ENCODE peak calls at places on chromosomes 11 and 22, in four cellular contexts. C is GM12878, A is K562, Y is HL-60. R is an unnamed sample.

GRCh38 chr11:44279483-44279882 is 30.5 kb downstream of the ALX4 start:
- DNase-seq in C (no peak), A (no peak), Y (no peak), R (no peak)

GRCh38 chr22:20904008-20904979 is 12.9 kb upstream of the CRKL start:
- DNase-seq in C (no peak), Y (peak), A (peak), R (no peak)

GRCh38 chr22:19700790-19701419 is 13.4 kb upstream of the SEPTIN5 start:
- DNase-seq in A (no peak), C (no peak), Y (no peak), R (no peak)

GRCh38 chr11:63765688-63766241 is 2.8 kb downstream of the ZFTA start:
- DNase-seq in Y (no peak), C (no peak), A (no peak), R (no peak)

GRCh38 chr11:67345949-67346819 is 7.2 kb downstream of the POLD4 start:
- DNase-seq in C (peak), A (no peak), Y (peak), R (no peak)

GRCh38 chr22:47190957-47191323 is 428.5 kb downstream of the TBC1D22A start:
- DNase-seq in A (no peak), Y (no peak), C (no peak), R (no peak)

GRCh38 chr11:121578216-121579063 is 125.7 kb upstream of the SORL1-AS1 start:
- DNase-seq in A (no peak), Y (peak), C (no peak), R (no peak)

GRCh38 chr11:47906066-47906465 is 57.9 kb upstream of the NUP160 start:
- DNase-seq in A (no peak), C (no peak), Y (no peak), R (no peak)

GRCh38 chr11:12164061-12165014 is 53.9 kb downstream of the MICAL2 start:
- DNase-seq in Y (no peak), C (no peak), A (no peak), R (no peak)

GRCh38 chr11:70623906-70624597 is 225.7 kb downstream of the CTTN start:
- DNase-seq in C (no peak), A (no peak), Y (no peak), R (no peak)

GRCh38 chr22:38792833-38793232 is 1.1 kb downstream of the DNAL4 start:
- DNase-seq in C (no peak), Y (no peak), A (peak), R (no peak)

GRCh38 chr11:11510939-11511338 is 110.9 kb downstream of the GALNT18 start:
- DNase-seq in C (no peak), A (no peak), Y (no peak), R (no peak)

GRCh38 chr11:69918231-69918937 is 99.2 kb upstream of the FGF3 start:
- DNase-seq in C (no peak), Y (no peak), A (no peak), R (no peak)

GRCh38 chr11:105109855-105110750 is 29.5 kb downstream of the CARD18 start:
- DNase-seq in A (no peak), Y (no peak), C (no peak), R (no peak)

GRCh38 chr11:77073328-77074001 is 6.7 kb downstream of the CAPN5 start:
- DNase-seq in Y (no peak), A (no peak), C (no peak), R (no peak)

GRCh38 chr11:74434528-74434927 is 32.8 kb downstream of the KCNE3 start:
- DNase-seq in A (no peak), Y (peak), C (no peak), R (no peak)

GRCh38 chr11:1868636-1869291 is 15.9 kb downstream of the LSP1 start:
- DNase-seq in Y (no peak), C (no peak), A (no peak), R (no peak)

GRCh38 chr22:47586946-47587345 is 824.5 kb downstream of the TBC1D22A start:
- DNase-seq in Y (no peak), A (no peak), C (no peak), R (no peak)

GRCh38 chr22:20178075-20178921 is 27.4 kb upstream of the CCDC188 start:
- DNase-seq in Y (no peak), A (no peak), C (no peak), R (no peak)

GRCh38 chr11:57278721-57279095 is 41.7 kb upstream of the APLNR start:
- DNase-seq in C (no peak), Y (no peak), A (no peak), R (no peak)

GRCh38 chr11:120565436-120566155 is 54.0 kb downstream of the GRIK4 start:
- DNase-seq in Y (no peak), C (no peak), A (no peak), R (no peak)

GRCh38 chr11:84763931-84764330 is 863.2 kb downstream of the DLG2 start:
- DNase-seq in C (no peak), Y (no peak), A (no peak), R (no peak)

GRCh38 chr22:35555941-35556547 is 15.4 kb downstream of the RASD2 start:
- DNase-seq in C (no peak), Y (no peak), A (no peak), R (no peak)

GRCh38 chr11:45565589-45565988 is 99.8 kb downstream of the CHST1 start:
- DNase-seq in C (no peak), Y (no peak), A (no peak), R (no peak)

GRCh38 chr11:126722006-126722736 is 278.4 kb downstream of the KIRREL3 start:
- DNase-seq in C (no peak), Y (no peak), A (no peak), R (no peak)

GRCh38 chr11:109511598-109511997 is 89.6 kb downstream of the C11orf87 start:
- DNase-seq in A (no peak), Y (no peak), C (no peak), R (no peak)

GRCh38 chr11:87445002-87445401 is 407.3 kb downstream of the TMEM135 start:
- DNase-seq in Y (no peak), C (no peak), A (no peak), R (no peak)

GRCh38 chr11:47986742-47987141 is 6.4 kb downstream of the PTPRJ start:
- DNase-seq in Y (no peak), C (no peak), A (no peak), R (no peak)

GRCh38 chr11:128908391-128909246 is 17.5 kb downstream of the KCNJ5 start:
- DNase-seq in A (no peak), Y (peak), C (no peak), R (no peak)

GRCh38 chr11:117126223-117126965 is 17.7 kb upstream of the PAFAH1B2 start:
- DNase-seq in C (no peak), Y (no peak), A (no peak), R (no peak)

DNA sequence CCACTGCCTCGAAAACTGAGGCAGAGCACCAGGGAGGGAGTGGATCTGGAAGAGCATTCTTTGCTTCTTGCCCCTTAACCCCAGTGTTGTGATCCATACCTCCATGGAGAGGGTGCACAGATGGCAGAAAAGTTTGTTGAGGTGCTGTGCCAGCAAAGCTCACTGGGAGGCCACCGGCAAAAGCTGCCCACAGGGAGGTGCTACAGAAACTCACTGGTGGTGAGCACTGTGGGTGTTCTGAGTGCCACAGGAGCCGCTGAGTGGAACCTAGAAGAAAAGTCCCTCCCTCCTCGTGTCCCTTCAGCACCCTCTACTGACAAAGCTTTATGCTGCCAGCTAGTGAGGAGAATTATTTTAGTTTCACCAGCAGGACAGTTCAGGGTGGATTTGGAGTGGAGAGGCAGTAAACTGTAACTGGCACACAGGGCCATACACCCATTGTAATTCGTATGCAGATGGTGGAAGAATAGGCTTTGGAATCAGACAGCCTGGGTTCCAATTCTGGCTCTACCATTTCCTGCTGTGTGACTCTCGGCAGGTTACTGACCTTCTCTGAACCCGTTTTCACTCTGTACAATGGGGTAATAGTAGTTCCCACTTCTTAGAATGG is 84.6 kb downstream of the SWAP70 start:
- DNase-seq in Y (peak), C (peak), A (peak), R (no peak)
- TF ChIP-seq SPI1 in Y (no peak), C (no peak), A (no peak), R (no peak)

GRCh38 chr11:86068951-86069407 is at the start of gene PICALM:
- DNase-seq in C (peak), Y (peak), A (peak), R (peak)

GRCh38 chr11:86070435-86071056 is 1.7 kb upstream of the PICALM start:
- DNase-seq in Y (no peak), C (no peak), A (no peak), R (no peak)

GRCh38 chr11:86067230-86068137 is 1.4 kb downstream of the PICALM start:
- DNase-seq in A (no peak), C (no peak), Y (peak), R (no peak)

GRCh38 chr11:86068138-86068861 is 584 bp downstream of the PICALM start:
- DNase-seq in A (peak), C (no peak), Y (peak), R (no peak)

DNA sequence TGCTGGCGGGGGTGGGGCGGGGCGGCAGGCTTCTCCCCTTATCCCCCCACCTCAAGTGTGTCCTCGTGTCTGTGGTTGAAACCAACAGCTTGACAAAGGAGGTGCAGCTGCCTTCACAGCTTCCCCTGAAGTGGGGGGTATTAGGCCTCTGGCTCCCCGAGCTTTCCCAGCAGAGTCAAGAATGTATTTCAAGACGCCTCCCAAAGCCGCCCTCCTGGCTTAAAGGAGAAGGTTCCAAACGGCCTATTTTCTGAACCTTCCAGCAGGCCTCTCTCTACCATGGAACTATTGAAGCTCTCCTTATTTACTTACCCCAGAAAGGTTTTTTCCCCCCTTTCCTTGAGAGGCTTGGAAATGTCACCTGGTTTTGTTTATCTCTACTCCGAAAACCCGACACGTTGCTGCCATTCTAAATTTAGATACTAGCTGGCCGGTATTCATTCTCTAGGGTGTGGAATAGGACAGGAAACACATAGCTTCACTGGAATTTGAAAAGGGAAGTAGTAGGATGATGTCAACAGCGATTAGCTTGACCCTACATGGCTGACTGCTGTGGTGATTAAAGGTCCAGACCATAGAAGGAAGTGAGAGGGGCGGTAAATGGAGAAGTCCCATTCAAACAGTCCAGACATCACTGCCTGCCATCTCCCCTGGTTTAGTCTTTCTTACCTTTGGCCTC is 663 bp upstream of the PICALM start:
- DNase-seq in A (peak), C (peak), Y (peak), R (no peak)
- TF ChIP-seq SPI1 in A (peak), C (peak), Y (peak), R (peak)

GRCh38 chr22:49567894-49568750 is 259.6 kb downstream of the BRD1 start:
- DNase-seq in A (no peak), Y (no peak), C (no peak), R (no peak)

GRCh38 chr22:49564666-49565515 is 262.8 kb downstream of the BRD1 start:
- DNase-seq in C (no peak), Y (no peak), A (no peak), R (no peak)

GRCh38 chr22:49565516-49565855 is 262.2 kb downstream of the BRD1 start:
- DNase-seq in A (no peak), Y (no peak), C (no peak), R (no peak)

GRCh38 chr22:49566693-49567092 is 261.0 kb downstream of the BRD1 start:
- DNase-seq in Y (no peak), C (no peak), A (no peak), R (no peak)

DNA sequence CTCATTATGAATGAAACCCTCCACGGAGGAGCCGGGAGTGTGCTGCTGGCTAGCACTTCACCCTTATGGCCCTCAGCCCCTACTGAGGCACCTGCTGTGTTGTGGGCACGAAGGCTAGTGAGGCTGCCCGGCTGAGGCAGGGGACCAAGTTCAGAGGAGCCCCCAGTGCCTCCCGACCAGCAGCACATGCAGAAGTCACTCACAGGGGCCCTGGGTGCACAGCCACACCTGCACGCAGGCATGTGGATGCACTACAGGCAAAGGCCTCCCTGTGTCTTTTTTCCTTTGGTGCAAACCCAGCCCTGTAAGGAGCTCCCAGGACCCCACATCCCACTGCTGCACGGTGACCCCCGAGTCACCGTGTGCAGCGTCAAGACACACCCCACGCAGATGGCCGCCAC is 261.5 kb downstream of the BRD1 start:
- DNase-seq in A (no peak), Y (no peak), C (no peak), R (no peak)
- TF ChIP-seq SPI1 in A (no peak), Y (no peak), C (no peak), R (no peak)

GRCh38 chr11:114262681-114263509 is 33.3 kb upstream of the NNMT start:
- DNase-seq in C (no peak), A (peak), Y (peak), R (no peak)
- TF ChIP-seq SPI1 in C (peak), A (peak), Y (peak), R (peak)

DNA sequence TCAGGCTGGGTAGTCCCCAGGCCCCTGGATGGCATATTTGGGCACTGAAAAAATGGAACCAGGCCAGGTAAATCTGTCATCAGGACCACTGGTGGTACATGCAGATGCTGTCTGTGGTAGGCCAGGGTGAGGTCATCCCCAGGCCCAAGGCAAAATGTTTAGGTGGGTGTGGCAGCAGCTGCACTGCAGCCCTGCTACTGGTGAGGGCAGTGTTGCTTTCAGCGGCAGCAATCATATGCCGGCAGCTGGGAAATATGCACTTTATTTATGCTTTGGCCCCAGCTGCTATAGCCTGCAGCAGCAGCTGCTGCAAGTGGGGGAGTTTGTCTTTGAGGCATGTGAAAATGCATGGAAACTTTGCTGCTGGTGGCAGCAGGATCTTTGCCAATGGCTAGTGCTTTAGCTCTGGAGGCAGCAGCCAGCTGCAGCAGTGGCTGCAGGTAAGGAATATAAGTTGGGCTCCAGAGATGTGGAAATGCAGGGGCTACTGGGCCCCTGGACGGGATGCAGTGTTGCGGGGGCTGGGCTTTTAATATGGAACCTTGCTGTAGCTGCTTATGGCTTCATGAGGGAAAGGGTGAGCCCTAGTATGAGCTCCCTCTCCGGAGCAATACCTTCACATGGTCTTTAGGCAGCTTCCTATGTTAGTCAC is 365.7 kb upstream of the CADM1 start:
- DNase-seq in Y (peak), C (peak), A (no peak), R (no peak)
- TF ChIP-seq SPI1 in Y (no peak), C (no peak), A (no peak), R (no peak)

DNA sequence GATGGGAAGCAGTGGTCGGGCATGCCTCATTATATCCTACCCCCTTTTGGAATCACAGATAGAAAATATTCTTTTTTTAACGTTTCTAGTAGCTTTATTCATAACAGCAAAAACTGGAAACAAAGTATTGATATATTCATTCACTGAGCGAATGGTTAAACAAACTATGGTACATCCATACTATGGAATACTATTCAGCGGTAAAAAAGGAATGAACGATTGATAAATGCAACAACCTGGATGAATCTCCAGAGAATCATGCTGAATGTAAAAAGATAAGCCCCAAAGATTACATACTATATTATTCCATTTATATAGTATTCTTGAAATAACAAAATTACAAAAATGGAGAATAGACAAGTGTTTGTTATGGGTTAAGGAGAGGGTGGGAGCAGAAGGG is 7.5 kb upstream of the SULT4A1 start:
- DNase-seq in Y (no peak), C (no peak), A (no peak), R (no peak)
- TF ChIP-seq SPI1 in Y (no peak), C (no peak), A (no peak), R (no peak)

GRCh38 chr11:72228844-72229231 is 4.3 kb downstream of the INPPL1 start:
- DNase-seq in C (no peak), A (no peak), Y (no peak), R (no peak)

GRCh38 chr11:72229336-72229924 is 4.9 kb downstream of the INPPL1 start:
- DNase-seq in Y (no peak), A (no peak), C (no peak), R (no peak)

GRCh38 chr11:72228229-72228843 is 3.8 kb downstream of the INPPL1 start:
- DNase-seq in C (no peak), A (no peak), Y (no peak), R (no peak)

GRCh38 chr11:72226701-72227100 is 2.1 kb downstream of the INPPL1 start:
- DNase-seq in Y (no peak), A (no peak), C (no peak), R (no peak)

DNA sequence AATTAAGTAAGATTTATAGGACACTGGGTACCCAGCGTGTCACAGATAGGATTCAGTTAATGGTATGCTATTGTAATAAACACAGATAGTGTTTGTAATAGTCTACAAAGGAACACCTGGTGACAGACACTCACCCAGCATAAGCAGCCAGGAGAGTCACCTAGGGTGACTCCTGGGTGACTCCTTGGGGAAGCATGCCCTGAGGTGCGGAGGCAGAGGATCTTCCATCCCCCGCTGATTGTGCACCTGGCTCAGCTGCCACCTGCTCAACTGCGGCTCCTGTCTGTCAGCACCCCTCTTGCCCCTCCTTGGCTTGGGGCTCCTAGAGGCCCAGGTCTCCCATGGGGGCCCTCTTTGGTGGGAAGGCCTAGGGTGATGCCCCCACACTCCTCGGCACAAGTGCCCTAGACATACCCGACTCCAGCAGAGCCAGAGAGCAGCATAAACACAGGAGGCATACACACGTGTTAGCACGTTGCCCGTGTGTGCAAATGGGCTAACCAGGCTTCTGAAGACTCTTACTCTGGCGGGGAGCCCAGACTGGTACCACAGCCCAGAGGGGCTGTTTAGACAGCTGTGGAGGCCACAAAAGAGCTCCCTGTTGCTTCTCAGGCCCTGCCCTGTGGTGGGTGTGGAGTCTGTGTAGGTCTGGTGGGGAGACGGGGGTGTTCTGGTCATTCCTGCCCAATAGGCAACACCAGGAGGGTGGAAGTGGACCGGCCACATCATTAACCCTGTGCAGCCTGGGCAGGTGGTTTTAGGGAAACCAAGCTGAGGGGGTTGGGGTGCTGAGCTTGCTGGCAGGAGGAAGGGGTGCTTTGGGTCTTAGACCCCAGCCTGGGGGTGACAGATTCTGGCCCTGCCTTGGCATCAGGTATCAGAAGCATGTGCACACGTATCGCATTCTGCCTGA is 3.0 kb downstream of the INPPL1 start:
- DNase-seq in A (no peak), Y (no peak), C (no peak), R (no peak)
- TF ChIP-seq SPI1 in A (no peak), Y (no peak), C (no peak), R (no peak)

GRCh38 chr11:134313821-134314607 is 17.8 kb upstream of the GLB1L2 start:
- DNase-seq in C (no peak), A (no peak), Y (no peak), R (no peak)
- TF ChIP-seq SPI1 in C (no peak), A (no peak), Y (no peak), R (no peak)